ENCODE peak calls at places on chromosome 5, in ten cellular contexts. One of them, this sample, is unnamed. For H3K36me3, the result is how much of the 10 kb centered on the place peaks cover.

GRCh38 chr5:179572386-179572785 is 22.0 kb downstream of the RUFY1 start:
- DNase-seq in small intestine: no peak
- DNase-seq in CD8-positive, alpha-beta memory T cell: no peak
- DNase-seq in heart right ventricle: no peak
- DNase-seq in hepatocyte: no peak
- DNase-seq in tibial nerve: no peak
- DNase-seq in aorta: no peak
- DNase-seq in SK-N-SH: no peak
- DNase-seq in ovary: no peak
- DNase-seq in lung: no peak
- DNase-seq in this sample: no peak

GRCh38 chr5:72282878-72283277 is 37.2 kb downstream of the MRPS27 start:
- DNase-seq in SK-N-SH: peak
- DNase-seq in heart right ventricle: no peak
- DNase-seq in CD8-positive, alpha-beta memory T cell: no peak
- DNase-seq in tibial nerve: no peak
- DNase-seq in small intestine: no peak
- DNase-seq in lung: no peak
- DNase-seq in ovary: no peak
- DNase-seq in hepatocyte: no peak
- DNase-seq in aorta: no peak
- DNase-seq in this sample: no peak

GRCh38 chr5:41968153-41968723 is 43.2 kb downstream of the FBXO4 start:
- DNase-seq in CD8-positive, alpha-beta memory T cell: no peak
- DNase-seq in tibial nerve: no peak
- DNase-seq in small intestine: no peak
- DNase-seq in lung: no peak
- DNase-seq in heart right ventricle: no peak
- DNase-seq in ovary: no peak
- DNase-seq in aorta: no peak
- DNase-seq in hepatocyte: no peak
- DNase-seq in SK-N-SH: peak
- DNase-seq in this sample: no peak

GRCh38 chr5:39624268-39624886 is 199.6 kb upstream of the DAB2 start:
- DNase-seq in heart right ventricle: no peak
- DNase-seq in hepatocyte: peak
- DNase-seq in lung: no peak
- DNase-seq in aorta: no peak
- DNase-seq in small intestine: peak
- DNase-seq in SK-N-SH: no peak
- DNase-seq in tibial nerve: no peak
- DNase-seq in CD8-positive, alpha-beta memory T cell: no peak
- DNase-seq in ovary: no peak
- DNase-seq in this sample: no peak

GRCh38 chr5:92147792-92148191 is 764.7 kb upstream of the ARRDC3 start:
- DNase-seq in CD8-positive, alpha-beta memory T cell: no peak
- DNase-seq in tibial nerve: no peak
- DNase-seq in lung: no peak
- DNase-seq in heart right ventricle: no peak
- DNase-seq in small intestine: no peak
- DNase-seq in SK-N-SH: no peak
- DNase-seq in hepatocyte: no peak
- DNase-seq in ovary: no peak
- DNase-seq in aorta: no peak
- DNase-seq in this sample: no peak

GRCh38 chr5:158514353-158514960 is 585.3 kb downstream of the EBF1 start:
- DNase-seq in hepatocyte: no peak
- DNase-seq in aorta: no peak
- DNase-seq in lung: no peak
- DNase-seq in tibial nerve: no peak
- DNase-seq in heart right ventricle: no peak
- DNase-seq in SK-N-SH: no peak
- DNase-seq in small intestine: no peak
- DNase-seq in ovary: no peak
- DNase-seq in CD8-positive, alpha-beta memory T cell: no peak
- DNase-seq in this sample: peak

GRCh38 chr5:154837009-154837881 is 13.2 kb downstream of the FAXDC2 start:
- DNase-seq in ovary: no peak
- DNase-seq in CD8-positive, alpha-beta memory T cell: no peak
- DNase-seq in small intestine: peak
- DNase-seq in tibial nerve: no peak
- DNase-seq in lung: no peak
- DNase-seq in heart right ventricle: no peak
- DNase-seq in hepatocyte: no peak
- DNase-seq in aorta: no peak
- DNase-seq in SK-N-SH: no peak
- DNase-seq in this sample: no peak

GRCh38 chr5:62896121-62896893 is 317.7 kb downstream of the LRRC70 start:
- DNase-seq in aorta: no peak
- DNase-seq in SK-N-SH: no peak
- DNase-seq in heart right ventricle: no peak
- DNase-seq in lung: no peak
- DNase-seq in CD8-positive, alpha-beta memory T cell: no peak
- DNase-seq in small intestine: no peak
- DNase-seq in tibial nerve: no peak
- DNase-seq in ovary: no peak
- DNase-seq in hepatocyte: no peak
- DNase-seq in this sample: no peak

GRCh38 chr5:42991477-42992034 is 48.6 kb downstream of the ANXA2R start:
- DNase-seq in small intestine: no peak
- DNase-seq in lung: no peak
- DNase-seq in tibial nerve: peak
- DNase-seq in hepatocyte: no peak
- DNase-seq in SK-N-SH: no peak
- DNase-seq in CD8-positive, alpha-beta memory T cell: no peak
- DNase-seq in heart right ventricle: no peak
- DNase-seq in aorta: peak
- DNase-seq in ovary: no peak
- DNase-seq in this sample: no peak
- H3K27ac ChIP-seq in small intestine: peak
- H3K27ac ChIP-seq in lung: peak
- H3K27ac ChIP-seq in tibial nerve: peak
- H3K27ac ChIP-seq in hepatocyte: peak
- H3K27ac ChIP-seq in SK-N-SH: peak
- H3K27ac ChIP-seq in CD8-positive, alpha-beta memory T cell: peak
- H3K27ac ChIP-seq in heart right ventricle: peak
- H3K27ac ChIP-seq in aorta: no peak
- H3K27ac ChIP-seq in ovary: no peak
- H3K27ac ChIP-seq in this sample: peak

GRCh38 chr5:166369817-166370216 is 1921.6 kb upstream of the WWC1 start:
- DNase-seq in ovary: no peak
- DNase-seq in aorta: no peak
- DNase-seq in SK-N-SH: no peak
- DNase-seq in lung: no peak
- DNase-seq in tibial nerve: no peak
- DNase-seq in CD8-positive, alpha-beta memory T cell: no peak
- DNase-seq in heart right ventricle: no peak
- DNase-seq in small intestine: no peak
- DNase-seq in hepatocyte: no peak
- DNase-seq in this sample: no peak

GRCh38 chr5:166369326-166369725 is 1922.1 kb upstream of the WWC1 start:
- DNase-seq in lung: no peak
- DNase-seq in heart right ventricle: no peak
- DNase-seq in small intestine: no peak
- DNase-seq in tibial nerve: no peak
- DNase-seq in CD8-positive, alpha-beta memory T cell: no peak
- DNase-seq in hepatocyte: no peak
- DNase-seq in SK-N-SH: no peak
- DNase-seq in ovary: no peak
- DNase-seq in aorta: no peak
- DNase-seq in this sample: no peak

GRCh38 chr5:166367391-166367790 is 1924.1 kb upstream of the WWC1 start:
- DNase-seq in CD8-positive, alpha-beta memory T cell: no peak
- DNase-seq in SK-N-SH: no peak
- DNase-seq in hepatocyte: no peak
- DNase-seq in lung: no peak
- DNase-seq in ovary: no peak
- DNase-seq in small intestine: no peak
- DNase-seq in aorta: no peak
- DNase-seq in tibial nerve: no peak
- DNase-seq in heart right ventricle: no peak
- DNase-seq in this sample: no peak

GRCh38 chr5:166373817-166374216 is 1917.6 kb upstream of the WWC1 start:
- DNase-seq in lung: no peak
- DNase-seq in ovary: no peak
- DNase-seq in hepatocyte: no peak
- DNase-seq in small intestine: no peak
- DNase-seq in CD8-positive, alpha-beta memory T cell: no peak
- DNase-seq in heart right ventricle: no peak
- DNase-seq in tibial nerve: no peak
- DNase-seq in SK-N-SH: no peak
- DNase-seq in aorta: no peak
- DNase-seq in this sample: no peak

DNA sequence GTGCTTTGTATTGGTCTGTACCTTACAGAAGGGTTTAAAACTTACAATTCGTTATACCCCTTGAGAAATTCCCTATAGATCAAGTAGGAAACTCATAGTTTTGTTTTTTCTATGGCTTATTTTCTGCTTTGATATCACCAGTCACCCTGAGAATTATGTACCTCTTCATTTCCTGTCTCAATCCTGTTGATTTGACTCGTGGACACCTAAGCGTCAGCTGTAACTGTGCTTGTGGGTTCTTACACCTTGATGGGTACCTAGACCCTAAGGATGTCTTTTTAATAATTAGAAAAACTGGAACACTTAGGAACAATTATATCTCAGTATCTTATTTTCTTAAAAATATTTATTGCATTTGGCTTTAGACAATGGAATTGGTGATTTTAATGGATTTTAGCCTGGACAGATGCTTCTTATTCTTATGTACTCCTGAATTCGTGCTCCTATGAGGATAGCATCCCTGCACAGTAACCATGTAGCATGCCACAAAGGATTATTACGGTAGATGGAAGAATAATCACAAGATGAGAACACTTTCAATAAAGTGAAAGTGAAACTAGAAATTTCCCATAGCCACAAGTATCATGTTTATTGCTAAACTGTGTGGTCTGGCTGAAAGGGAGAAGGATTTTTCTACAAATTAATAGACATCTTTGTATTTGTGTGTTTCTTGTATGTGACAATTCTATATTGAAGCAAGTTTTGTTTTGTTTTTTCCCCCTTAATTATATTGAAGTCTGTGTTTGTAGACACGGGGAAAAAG is 1920.3 kb upstream of the WWC1 start:
- DNase-seq in SK-N-SH: no peak
- DNase-seq in aorta: no peak
- DNase-seq in ovary: no peak
- DNase-seq in lung: no peak
- DNase-seq in tibial nerve: no peak
- DNase-seq in small intestine: no peak
- DNase-seq in CD8-positive, alpha-beta memory T cell: no peak
- DNase-seq in hepatocyte: no peak
- DNase-seq in heart right ventricle: no peak
- DNase-seq in this sample: peak
- H3K4me3 ChIP-seq in SK-N-SH: no peak
- H3K4me3 ChIP-seq in aorta: peak
- H3K4me3 ChIP-seq in ovary: peak
- H3K4me3 ChIP-seq in lung: no peak
- H3K4me3 ChIP-seq in tibial nerve: peak
- H3K4me3 ChIP-seq in small intestine: no peak
- H3K4me3 ChIP-seq in CD8-positive, alpha-beta memory T cell: peak
- H3K4me3 ChIP-seq in hepatocyte: no peak
- H3K4me3 ChIP-seq in heart right ventricle: peak
- H3K4me3 ChIP-seq in this sample: peak

GRCh38 chr5:151146003-151146524 is 11.5 kb downstream of the ANXA6 start:
- DNase-seq in CD8-positive, alpha-beta memory T cell: no peak
- DNase-seq in tibial nerve: no peak
- DNase-seq in SK-N-SH: no peak
- DNase-seq in ovary: no peak
- DNase-seq in lung: no peak
- DNase-seq in small intestine: no peak
- DNase-seq in hepatocyte: no peak
- DNase-seq in heart right ventricle: no peak
- DNase-seq in aorta: no peak
- DNase-seq in this sample: no peak

GRCh38 chr5:151142933-151143332 is 14.6 kb downstream of the ANXA6 start:
- DNase-seq in lung: no peak
- DNase-seq in tibial nerve: no peak
- DNase-seq in SK-N-SH: no peak
- DNase-seq in CD8-positive, alpha-beta memory T cell: no peak
- DNase-seq in heart right ventricle: no peak
- DNase-seq in hepatocyte: no peak
- DNase-seq in ovary: no peak
- DNase-seq in aorta: no peak
- DNase-seq in small intestine: no peak
- DNase-seq in this sample: no peak

GRCh38 chr5:151144275-151144674 is 13.3 kb downstream of the ANXA6 start:
- DNase-seq in CD8-positive, alpha-beta memory T cell: no peak
- DNase-seq in hepatocyte: no peak
- DNase-seq in ovary: no peak
- DNase-seq in tibial nerve: no peak
- DNase-seq in small intestine: no peak
- DNase-seq in SK-N-SH: no peak
- DNase-seq in lung: no peak
- DNase-seq in aorta: no peak
- DNase-seq in heart right ventricle: no peak
- DNase-seq in this sample: no peak

GRCh38 chr5:151147033-151147432 is 10.5 kb downstream of the ANXA6 start:
- DNase-seq in SK-N-SH: no peak
- DNase-seq in hepatocyte: no peak
- DNase-seq in lung: no peak
- DNase-seq in tibial nerve: no peak
- DNase-seq in small intestine: no peak
- DNase-seq in CD8-positive, alpha-beta memory T cell: no peak
- DNase-seq in aorta: no peak
- DNase-seq in heart right ventricle: no peak
- DNase-seq in ovary: no peak
- DNase-seq in this sample: no peak

DNA sequence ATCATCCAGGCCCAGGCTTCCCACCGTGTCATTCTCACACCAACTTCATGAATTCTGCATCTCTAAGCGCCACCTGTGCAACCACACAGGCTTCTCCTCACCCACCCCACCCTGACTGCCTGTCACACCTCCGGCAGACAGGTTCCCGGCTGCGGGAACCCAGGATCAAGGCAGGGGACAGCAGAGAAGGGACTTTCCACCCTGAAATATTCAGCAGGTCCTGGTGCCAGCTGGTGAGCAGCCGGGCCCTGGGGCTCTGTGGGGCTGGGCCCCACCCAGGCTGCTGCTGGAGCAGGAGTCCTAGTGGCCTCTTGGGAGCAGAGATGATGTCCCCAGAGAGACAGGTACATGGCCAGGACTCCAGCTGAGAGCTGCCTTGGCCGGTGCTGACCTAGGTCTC is 12.7 kb downstream of the ANXA6 start:
- DNase-seq in tibial nerve: no peak
- DNase-seq in SK-N-SH: no peak
- DNase-seq in hepatocyte: no peak
- DNase-seq in heart right ventricle: no peak
- DNase-seq in lung: no peak
- DNase-seq in CD8-positive, alpha-beta memory T cell: no peak
- DNase-seq in ovary: no peak
- DNase-seq in aorta: no peak
- DNase-seq in small intestine: no peak
- DNase-seq in this sample: no peak
- H3K36me3 ChIP-seq in tibial nerve: under half
- H3K36me3 ChIP-seq in SK-N-SH: under half
- H3K36me3 ChIP-seq in hepatocyte: under half
- H3K36me3 ChIP-seq in heart right ventricle: under half
- H3K36me3 ChIP-seq in lung: under half
- H3K36me3 ChIP-seq in CD8-positive, alpha-beta memory T cell: under half
- H3K36me3 ChIP-seq in ovary: under half
- H3K36me3 ChIP-seq in aorta: under half
- H3K36me3 ChIP-seq in small intestine: under half
- H3K36me3 ChIP-seq in this sample: half or more

GRCh38 chr5:135242496-135243193 is 156.4 kb downstream of the MACROH2A1 start:
- DNase-seq in hepatocyte: no peak
- DNase-seq in heart right ventricle: peak
- DNase-seq in ovary: no peak
- DNase-seq in aorta: peak
- DNase-seq in SK-N-SH: no peak
- DNase-seq in tibial nerve: peak
- DNase-seq in small intestine: no peak
- DNase-seq in CD8-positive, alpha-beta memory T cell: no peak
- DNase-seq in lung: no peak
- DNase-seq in this sample: peak
- H3K27ac ChIP-seq in hepatocyte: peak
- H3K27ac ChIP-seq in heart right ventricle: peak
- H3K27ac ChIP-seq in ovary: no peak
- H3K27ac ChIP-seq in aorta: peak
- H3K27ac ChIP-seq in SK-N-SH: peak
- H3K27ac ChIP-seq in tibial nerve: no peak
- H3K27ac ChIP-seq in small intestine: no peak
- H3K27ac ChIP-seq in CD8-positive, alpha-beta memory T cell: no peak
- H3K27ac ChIP-seq in lung: peak
- H3K27ac ChIP-seq in this sample: peak